ENCODE peak calls at places on chromosomes 6 and 20, in five cellular contexts. E, Y, A, V and W are unnamed samples.

GRCh38 chr6:12313992-12314589 is 23.9 kb downstream of the EDN1 start:
- DNase-seq in V (peak; percentile 38), Y (no peak), E (peak; percentile 74), A (no peak), W (peak; percentile 43)

GRCh38 chr20:21225215-21225947 is 77.8 kb upstream of the XRN2 start:
- DNase-seq in V (no peak), Y (no peak), A (no peak), E (no peak), W (no peak)

GRCh38 chr6:36546958-36547645 is at the start of gene STK38:
- DNase-seq in A (peak; percentile 99), Y (peak; percentile 93), V (peak; percentile 97), E (peak; percentile 87), W (peak; percentile 99)

GRCh38 chr20:397432-398237 is 10.5 kb upstream of the RBCK1 start:
- DNase-seq in V (no peak), Y (no peak), A (no peak), E (no peak), W (no peak)

GRCh38 chr20:58544891-58545290 is 29.7 kb upstream of the APCDD1L start:
- DNase-seq in E (no peak), V (no peak), A (no peak), Y (no peak), W (no peak)

GRCh38 chr20:43954704-43955243 is 40.1 kb downstream of the TOX2 start:
- DNase-seq in Y (no peak), V (no peak), E (no peak), A (no peak), W (no peak)

GRCh38 chr20:61352381-61353260 is 100.6 kb downstream of the CDH4 start:
- DNase-seq in Y (no peak), E (no peak), A (no peak), V (no peak), W (no peak)

GRCh38 chr20:58717278-58718091 is 24.9 kb downstream of the NPEPL1 start:
- DNase-seq in Y (no peak), V (peak; percentile 7), A (no peak), E (peak; percentile 14), W (peak; percentile 18)

GRCh38 chr6:150149146-150149545 is 6.3 kb downstream of the PPP1R14C start:
- DNase-seq in A (no peak), V (no peak), Y (no peak), E (no peak), W (no peak)

GRCh38 chr6:42394881-42395620 is 56.7 kb downstream of the TRERF1 start:
- DNase-seq in Y (peak; percentile 58), E (no peak), A (no peak), V (no peak), W (peak; percentile 69)

GRCh38 chr6:75109025-75109424 is 96.8 kb downstream of the COL12A1 start:
- DNase-seq in V (no peak), A (no peak), E (no peak), Y (no peak), W (no peak)

GRCh38 chr6:140817176-140817575 is 1315.5 kb upstream of the GJE1 start:
- DNase-seq in E (no peak), A (no peak), Y (no peak), V (no peak), W (no peak)

GRCh38 chr6:37103169-37104039 is 66.5 kb upstream of the PIM1 start:
- DNase-seq in V (peak; percentile 93), E (peak; percentile 32), Y (no peak), A (peak; percentile 63), W (peak; percentile 90)

GRCh38 chr6:105981002-105981887 is 104.9 kb upstream of the PRDM1 start:
- DNase-seq in A (peak; percentile 27), V (peak; percentile 55), Y (no peak), E (no peak), W (peak; percentile 88)

GRCh38 chr20:45407067-45407745 is 883 bp upstream of the DBNDD2 start:
- DNase-seq in A (peak; percentile 65), V (peak; percentile 58), Y (no peak), E (no peak), W (peak; percentile 50)
- TF ChIP-seq POLR2AphosphoS5 in A (no peak), V (peak; percentile 91), Y (no peak), E (peak; percentile 47), W (peak; percentile 60)

DNA sequence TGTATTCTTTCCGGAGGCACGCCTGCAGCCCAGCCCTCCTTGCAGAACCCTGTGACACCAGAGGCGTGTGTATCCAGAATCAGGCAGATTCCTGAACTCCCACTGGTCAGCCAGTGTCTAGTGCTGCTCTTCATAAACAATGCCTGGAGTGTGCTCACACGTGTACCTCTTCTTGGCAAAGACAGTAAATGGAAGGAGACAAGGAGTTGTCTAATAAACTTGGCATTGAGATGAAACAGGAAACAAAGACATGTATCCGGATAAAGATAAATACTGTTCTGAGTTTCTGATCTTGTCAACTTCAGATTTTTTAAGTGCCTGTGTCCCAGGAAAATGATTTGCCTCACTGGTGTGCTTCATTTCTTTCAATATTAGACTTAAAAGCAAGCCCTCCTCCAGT is 1.7 kb downstream of the RPS6KA2 start:
- DNase-seq in A (peak; percentile 46), V (no peak), Y (no peak), E (no peak), W (no peak)
- TF ChIP-seq POLR2AphosphoS5 in A (no peak), V (no peak), Y (no peak), E (peak; percentile 12), W (peak; percentile 62)

DNA sequence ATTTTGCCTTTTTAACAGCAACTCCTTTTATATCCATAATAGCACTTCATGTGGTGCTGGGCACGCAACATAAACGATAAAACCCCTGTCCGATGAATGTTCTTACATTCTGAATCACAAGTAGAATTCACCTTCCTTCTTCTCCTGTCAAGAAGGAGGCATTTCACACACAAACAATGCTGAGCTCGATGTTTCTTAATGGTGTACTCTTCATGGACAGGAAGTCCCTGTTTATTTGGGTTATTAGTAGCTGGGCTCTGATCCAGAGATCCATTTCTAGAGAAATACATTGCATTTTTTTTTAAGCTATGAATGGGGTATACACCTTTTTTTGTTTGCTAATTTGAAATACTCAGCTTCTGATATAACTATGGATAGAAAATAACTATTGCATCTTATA is 82.4 kb downstream of the PPP1R3G start:
- DNase-seq in A (no peak), Y (no peak), V (no peak), E (no peak), W (no peak)
- TF ChIP-seq POLR2AphosphoS5 in A (no peak), Y (no peak), V (no peak), E (no peak), W (no peak)

DNA sequence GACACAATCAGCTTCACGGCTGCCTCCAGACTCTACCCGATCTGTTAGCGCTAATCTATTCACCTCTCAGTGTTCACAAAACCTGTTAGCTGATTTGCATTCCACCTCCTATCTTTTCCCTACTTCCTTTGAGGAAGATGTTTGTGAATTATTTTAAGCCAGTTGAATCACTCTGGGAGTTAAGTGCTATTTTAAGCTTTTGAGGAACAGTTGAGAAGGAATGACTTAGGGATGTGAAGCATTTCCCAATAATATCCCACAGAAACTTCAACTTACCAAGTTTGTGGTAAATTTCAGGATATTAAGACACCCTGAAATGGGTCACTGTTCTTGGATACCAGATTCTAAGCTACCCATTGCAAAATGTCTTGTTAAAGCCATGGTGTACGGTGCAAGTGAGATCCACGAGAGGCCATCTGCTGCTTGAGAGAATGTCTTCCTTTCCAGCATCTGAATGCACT is 145.2 kb upstream of the CITED2 start:
- DNase-seq in A (no peak), E (no peak), V (no peak), Y (peak; percentile 29), W (no peak)
- TF ChIP-seq POLR2AphosphoS5 in A (no peak), E (no peak), V (no peak), Y (no peak), W (no peak)